ENCODE peak calls at places on chromosomes 16 and 17, in five cellular contexts. F is right atrium auricular region, G is Peyer's patch, W is ovary, B is uterus. T is an unnamed sample.

GRCh38 chr17:63537991-63538692 is 12.1 kb upstream of the DCAF7 start:
- DNase-seq in F (no peak), G (no peak), W (no peak), B (no peak), T (peak; percentile 64)

GRCh38 chr16:67961551-67961957 is 6.9 kb downstream of the SLC12A4 start:
- DNase-seq in F (no peak), G (no peak), W (no peak), B (no peak), T (peak; percentile 88)

GRCh38 chr17:13755851-13756250 is 154.1 kb upstream of the HS3ST3A1 start:
- DNase-seq in F (no peak), G (no peak), W (no peak), B (no peak), T (no peak)

GRCh38 chr17:82520041-82520910 is 744 bp downstream of the FOXK2 start:
- DNase-seq in F (no peak), G (peak; percentile 41), W (peak; percentile 42), B (no peak), T (peak; percentile 40)

GRCh38 chr16:15976929-15977637 is 27.7 kb downstream of the ABCC1 start:
- DNase-seq in F (peak; percentile 85), G (no peak), W (peak; percentile 26), B (no peak), T (no peak)

GRCh38 chr17:10875984-10876555 is 38.2 kb upstream of the PIRT start:
- DNase-seq in F (no peak), G (no peak), W (no peak), B (peak; percentile 23), T (peak; percentile 41)

GRCh38 chr17:45101883-45102811 is 30.2 kb downstream of the PLCD3 start:
- DNase-seq in F (no peak), G (no peak), W (no peak), B (no peak), T (no peak)

GRCh38 chr17:81869221-81870154 is 1.6 kb downstream of the ARHGDIA start:
- DNase-seq in F (no peak), G (no peak), W (peak; percentile 41), B (peak; percentile 44), T (peak; percentile 78)

GRCh38 chr16:29909398-29909797 is 9.1 kb downstream of the ASPHD1 start:
- DNase-seq in F (no peak), G (no peak), W (no peak), B (no peak), T (no peak)

GRCh38 chr16:1932050-1933028 is 10.7 kb downstream of the MSRB1 start:
- DNase-seq in F (no peak), G (no peak), W (no peak), B (no peak), T (peak; percentile 67)

GRCh38 chr17:57868007-57868774 is 18.3 kb upstream of the MRPS23 start:
- DNase-seq in F (peak; percentile 86), G (peak; percentile 68), W (peak; percentile 86), B (peak; percentile 93), T (peak; percentile 83)

GRCh38 chr17:68035131-68035522 is 408 bp upstream of the KPNA2 start:
- DNase-seq in F (peak; percentile 90), G (peak; percentile 91), W (peak; percentile 88), B (peak; percentile 91), T (peak; percentile 97)

GRCh38 chr17:59160203-59161025 is 4.9 kb downstream of the PRR11 start:
- DNase-seq in F (no peak), G (no peak), W (no peak), B (no peak), T (no peak)

GRCh38 chr17:64147110-64148016 is 17.4 kb upstream of the ERN1 start:
- DNase-seq in F (peak; percentile 30), G (no peak), W (no peak), B (no peak), T (no peak)

DNA sequence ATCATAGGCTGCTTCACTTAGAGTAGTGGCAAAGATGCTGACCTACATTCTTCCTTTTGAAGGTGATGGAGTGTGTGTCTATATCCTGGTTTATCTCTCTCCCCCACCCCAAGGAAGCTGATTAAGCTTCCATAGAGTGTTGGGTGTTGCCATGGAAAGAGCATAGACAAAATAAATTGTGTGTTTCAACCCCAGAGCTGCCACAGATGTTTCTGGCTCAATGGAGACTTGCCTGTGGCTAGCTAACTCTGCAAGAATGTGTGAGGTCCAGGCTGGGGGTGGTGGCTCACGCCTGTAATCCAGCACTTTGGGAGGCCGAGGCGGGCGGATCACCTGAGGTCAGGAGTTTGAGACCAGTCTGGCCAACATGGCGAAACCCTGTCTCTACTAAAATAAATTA is 4.5 kb upstream of the RARA start:
- DNase-seq in F (no peak), G (no peak), W (no peak), B (no peak), T (no peak)
- H3K4me1 ChIP-seq in F (no peaks in the 10 kb centered on the region), G (peaks cover 6% of the 10 kb centered on the region), W (peaks cover 24% of the 10 kb centered on the region), B (no peaks in the 10 kb centered on the region), T (peaks cover 52% of the 10 kb centered on the region)

GRCh38 chr16:20944861-20945390 is 44.4 kb downstream of the LYRM1 start:
- DNase-seq in F (no peak), G (no peak), W (no peak), B (no peak), T (peak; percentile 13)
- TF ChIP-seq CTCF in F (no peak), G (peak; percentile 3), W (no peak), B (no peak), T (no peak)

DNA sequence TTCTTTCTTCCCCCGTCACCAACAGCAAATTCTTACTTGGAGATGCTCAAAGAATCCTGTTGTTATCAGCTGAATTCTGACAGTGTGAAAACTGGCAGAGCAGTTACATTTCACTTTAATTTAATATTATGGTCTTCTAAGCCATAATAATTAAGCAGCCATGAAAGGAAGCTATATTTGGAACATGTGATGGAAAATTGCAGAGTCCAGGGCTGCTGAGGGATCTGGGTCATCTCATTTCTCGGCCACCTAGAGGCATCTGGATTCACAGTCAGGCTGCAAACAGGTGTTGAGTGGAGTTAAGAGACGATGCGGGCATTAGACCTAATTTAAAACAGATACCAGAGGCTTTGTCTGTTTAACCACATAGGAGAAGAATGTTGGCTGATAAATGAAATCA is 38.4 kb downstream of the CHD9NB start:
- DNase-seq in F (no peak), G (no peak), W (no peak), B (no peak), T (no peak)
- H3K27me3 ChIP-seq in F (no peaks in the 10 kb centered on the region), G (no peaks in the 10 kb centered on the region), W (no peaks in the 10 kb centered on the region), B (no peaks in the 10 kb centered on the region), T (peaks cover 3% of the 10 kb centered on the region)

GRCh38 chr17:48051706-48052486 is 3.7 kb downstream of the NFE2L1 start:
- DNase-seq in F (peak; percentile 86), G (no peak), W (peak; percentile 76), B (peak; percentile 91), T (peak; percentile 56)
- H3K4me1 ChIP-seq in F (no peaks in the 10 kb centered on the region), G (peaks cover 29% of the 10 kb centered on the region), W (peaks cover 34% of the 10 kb centered on the region), B (peaks cover 44% of the 10 kb centered on the region), T (peaks cover 30% of the 10 kb centered on the region)

GRCh38 chr17:6065351-6065750 is 4.8 kb upstream of the WSCD1 start:
- DNase-seq in F (no peak), G (no peak), W (no peak), B (no peak), T (no peak)
- TF ChIP-seq CTCF in F (no peak), G (no peak), W (no peak), B (no peak), T (no peak)

DNA sequence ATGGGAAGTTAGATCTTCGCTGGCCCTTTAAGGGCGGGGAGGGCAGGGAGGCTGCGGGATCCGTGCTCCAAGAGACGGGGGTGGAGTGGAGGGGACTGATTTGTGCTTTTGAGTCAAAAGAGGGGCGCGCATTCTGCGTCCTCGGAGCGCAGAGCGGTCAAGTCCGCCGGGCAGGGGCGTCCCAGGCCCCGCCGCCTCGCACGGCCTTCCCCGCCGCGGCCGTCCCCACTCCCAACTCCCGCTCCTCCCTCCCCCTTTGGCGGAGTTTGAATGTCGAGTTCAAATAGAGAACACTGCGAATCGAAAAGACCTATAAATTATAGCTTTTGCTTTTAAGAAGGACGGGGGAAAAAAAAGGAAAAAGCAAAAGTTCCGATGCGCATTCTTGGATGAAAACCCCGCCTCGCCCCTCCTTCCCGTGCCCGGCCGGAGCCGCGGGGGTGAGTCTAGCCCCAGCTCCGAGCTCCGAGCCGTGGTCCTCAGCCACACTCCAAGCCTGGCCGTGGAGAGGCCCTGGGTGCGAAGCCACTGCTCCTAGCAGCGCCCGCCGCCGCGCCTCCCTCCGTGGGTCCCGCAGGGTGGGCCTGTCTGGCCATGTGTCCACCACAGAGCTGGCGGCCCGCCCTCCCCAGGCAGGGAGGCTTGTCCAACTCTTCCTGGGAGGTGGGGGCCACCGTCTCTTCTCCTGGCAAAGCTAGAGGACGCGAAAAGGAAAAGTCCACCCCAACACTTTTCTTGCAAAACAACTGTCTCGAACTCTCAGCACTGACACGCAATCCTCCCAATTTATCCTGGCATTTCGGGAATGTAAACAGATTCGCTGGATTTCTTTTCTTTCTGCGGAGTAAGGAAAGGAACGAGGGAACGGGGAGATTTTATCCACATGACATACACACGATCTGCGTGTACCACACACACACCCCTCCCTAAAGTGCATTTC is 3.6 kb downstream of the CBX8 start:
- DNase-seq in F (no peak), G (no peak), W (peak; percentile 55), B (no peak), T (no peak)
- H3K27me3 ChIP-seq in F (peaks cover 44% of the 10 kb centered on the region), G (peaks cover 3% of the 10 kb centered on the region), W (peaks cover 19% of the 10 kb centered on the region), B (peaks cover 44% of the 10 kb centered on the region), T (peaks cover 20% of the 10 kb centered on the region)

GRCh38 chr16:588889-589657 is 793 bp upstream of the RAB40C start:
- DNase-seq in F (peak; percentile 98), G (peak; percentile 99), W (peak; percentile 98), B (peak; percentile 96), T (peak; percentile 97)

GRCh38 chr16:590875-591200 is 972 bp downstream of the RAB40C start:
- DNase-seq in F (no peak), G (no peak), W (no peak), B (no peak), T (no peak)

GRCh38 chr16:589658-590159 is at the start of gene RAB40C:
- DNase-seq in F (peak; percentile 100), G (peak; percentile 99), W (peak; percentile 99), B (peak; percentile 99), T (peak; percentile 99)

GRCh38 chr16:591892-592517 is 2.1 kb downstream of the RAB40C start:
- DNase-seq in F (no peak), G (no peak), W (no peak), B (no peak), T (no peak)

GRCh38 chr16:590165-590874 is 454 bp downstream of the RAB40C start:
- DNase-seq in F (no peak), G (no peak), W (peak; percentile 43), B (no peak), T (no peak)
- H3K4me1 ChIP-seq in F (no peaks in the 10 kb centered on the region), G (peaks cover 18% of the 10 kb centered on the region), W (peaks cover 13% of the 10 kb centered on the region), B (peaks cover 21% of the 10 kb centered on the region), T (peaks cover 5% of the 10 kb centered on the region)

GRCh38 chr17:73953206-73954033 is 250.1 kb upstream of the RPL38 start:
- DNase-seq in F (no peak), G (no peak), W (no peak), B (no peak), T (no peak)

GRCh38 chr17:73952136-73952497 is 251.4 kb upstream of the RPL38 start:
- DNase-seq in F (no peak), G (no peak), W (no peak), B (no peak), T (peak; percentile 53)

GRCh38 chr17:73954981-73955380 is 248.5 kb upstream of the RPL38 start:
- DNase-seq in F (no peak), G (no peak), W (no peak), B (no peak), T (no peak)

GRCh38 chr17:73950515-73950914 is 253.0 kb upstream of the RPL38 start:
- DNase-seq in F (no peak), G (no peak), W (no peak), B (no peak), T (no peak)

GRCh38 chr17:73952498-73953205 is 250.8 kb upstream of the RPL38 start:
- DNase-seq in F (no peak), G (no peak), W (no peak), B (no peak), T (peak; percentile 78)
- TF ChIP-seq CTCF in F (peak; percentile 32), G (no peak), W (no peak), B (no peak), T (peak; percentile 64)